ENCODE peak calls at places on chromosomes 13 and 19, in nine cellular contexts. U is HS-5; A is activated CD4-positive, alpha-beta T cell treated with anti-CD3 and anti-CD28 coated beads for 24 hours; C is NCI-H2081; M is NCI-H2107; L is effector CD4-positive, alpha-beta T cell; B is left ventricle myocardium inferior; W is small intestine; P is heart right ventricle. F is an unnamed sample.

GRCh38 chr19:38989066-38989605 is 13.6 kb upstream of the FBXO17 start:
- DNase-seq in L (no peak), C (no peak), M (peak), W (no peak), P (no peak), A (no peak), U (no peak), B (no peak), F (peak)

GRCh38 chr13:62014299-62014698 is 598.6 kb upstream of the PCDH20 start:
- DNase-seq in W (no peak), M (peak), L (no peak), U (peak), C (peak), P (no peak), B (no peak), A (no peak), F (peak)

GRCh38 chr19:49741210-49741844 is 21.8 kb downstream of the TSKS start:
- DNase-seq in C (no peak), L (no peak), U (no peak), W (no peak), A (no peak), B (no peak), M (no peak), P (no peak), F (no peak)

GRCh38 chr19:40982594-40983101 is 8.4 kb upstream of the CYP2B6 start:
- DNase-seq in C (no peak), W (peak), U (peak), A (no peak), L (no peak), B (no peak), M (no peak), P (no peak), F (peak)

GRCh38 chr19:16258440-16258903 is 60.8 kb downstream of the AP1M1 start:
- DNase-seq in C (no peak), M (no peak), A (no peak), B (peak), P (peak), W (no peak), U (no peak), L (no peak), F (no peak)

GRCh38 chr19:49712397-49712859 is 21.5 kb downstream of the CPT1C start:
- DNase-seq in A (no peak), M (no peak), C (no peak), L (no peak), U (no peak), W (no peak), P (peak), B (peak), F (no peak)

GRCh38 chr13:113533441-113533840 is 42.9 kb upstream of the DCUN1D2 start:
- DNase-seq in C (no peak), B (no peak), W (no peak), P (no peak), A (no peak), L (no peak), M (no peak), U (no peak), F (peak)

GRCh38 chr13:45339867-45340266 is 1.1 kb downstream of the TPT1 start:
- DNase-seq in W (no peak), P (no peak), M (no peak), L (no peak), B (no peak), U (no peak), A (peak), C (peak), F (no peak)

GRCh38 chr13:44283598-44283997 is 90.0 kb upstream of the SERP2 start:
- DNase-seq in B (no peak), A (no peak), M (no peak), C (no peak), P (no peak), U (no peak), W (no peak), L (no peak), F (no peak)

GRCh38 chr19:6471076-6471475 is 7.0 kb downstream of the CRB3 start:
- DNase-seq in W (no peak), M (no peak), P (no peak), L (no peak), B (no peak), C (no peak), A (no peak), U (no peak), F (no peak)

GRCh38 chr13:45702088-45702487 is at the start of gene CBY2:
- DNase-seq in U (no peak), A (no peak), W (no peak), B (no peak), P (no peak), L (no peak), C (no peak), M (no peak), F (no peak)

GRCh38 chr13:74444877-74445479 is 310.8 kb upstream of the KLF12 start:
- DNase-seq in L (no peak), P (no peak), M (no peak), B (no peak), W (no peak), C (no peak), A (no peak), U (no peak), F (no peak)

GRCh38 chr13:64553411-64554129 is 2676.6 kb downstream of the PCDH9 start:
- DNase-seq in W (no peak), U (peak), M (no peak), B (no peak), P (no peak), C (no peak), L (no peak), A (no peak), F (no peak)

GRCh38 chr13:42971670-42972355 is 20.2 kb downstream of the EPSTI1 start:
- DNase-seq in B (no peak), C (no peak), U (no peak), M (no peak), A (no peak), P (no peak), L (no peak), W (no peak), F (no peak)

GRCh38 chr13:42487221-42487620 is 86.7 kb upstream of the TNFSF11 start:
- DNase-seq in C (no peak), L (no peak), A (no peak), U (no peak), P (no peak), W (no peak), M (no peak), B (no peak), F (no peak)

GRCh38 chr19:29560313-29561075 is 34.7 kb downstream of the VSTM2B start:
- DNase-seq in A (no peak), U (no peak), W (no peak), C (no peak), L (no peak), B (no peak), M (peak), P (no peak), F (no peak)

GRCh38 chr13:50365683-50366391 is 350.6 kb downstream of the KCNRG start:
- DNase-seq in U (no peak), W (peak), L (peak), P (no peak), B (no peak), C (peak), A (peak), M (peak), F (peak)

GRCh38 chr19:31286491-31286890 is 62.7 kb downstream of the TSHZ3 start:
- DNase-seq in B (no peak), L (no peak), A (no peak), W (no peak), U (no peak), M (no peak), P (no peak), C (no peak), F (no peak)

GRCh38 chr13:32408296-32408998 is 19.5 kb downstream of the N4BP2L1 start:
- DNase-seq in W (no peak), L (no peak), A (no peak), P (no peak), M (no peak), B (no peak), U (no peak), C (peak), F (no peak)

GRCh38 chr13:46893221-46893620 is 3.6 kb downstream of the HTR2A start:
- DNase-seq in A (no peak), P (no peak), B (no peak), U (no peak), W (no peak), M (no peak), L (no peak), C (no peak), F (no peak)

GRCh38 chr13:59356607-59357006 is 807.1 kb downstream of the DIAPH3 start:
- DNase-seq in P (peak), B (peak), C (peak), M (no peak), A (no peak), W (peak), L (no peak), U (no peak), F (peak)

F was measured in hepatocyte.